ENCODE peak calls at places on chromosomes 13 and 19, in five cellular contexts. One of them, this sample, is unnamed. For H3K4me1, the result is how much of the 10 kb centered on the place peaks cover.

GRCh38 chr19:11138659-11139526 is 16.7 kb downstream of the SPC24 start:
- DNase-seq in psoas muscle: peak
- DNase-seq in breast epithelium: peak
- DNase-seq in left ventricle myocardium inferior: peak
- DNase-seq in RWPE2: peak
- DNase-seq in this sample: peak

GRCh38 chr13:27442071-27442647 is 8.2 kb downstream of the MTIF3 start:
- DNase-seq in psoas muscle: no peak
- DNase-seq in breast epithelium: no peak
- DNase-seq in left ventricle myocardium inferior: no peak
- DNase-seq in RWPE2: no peak
- DNase-seq in this sample: no peak

GRCh38 chr19:4952945-4953344 is 16.0 kb upstream of the KDM4B start:
- DNase-seq in psoas muscle: no peak
- DNase-seq in breast epithelium: no peak
- DNase-seq in left ventricle myocardium inferior: no peak
- DNase-seq in RWPE2: no peak
- DNase-seq in this sample: no peak

GRCh38 chr13:110400786-110401533 is 93.9 kb downstream of the COL4A2 start:
- DNase-seq in psoas muscle: no peak
- DNase-seq in breast epithelium: peak
- DNase-seq in left ventricle myocardium inferior: no peak
- DNase-seq in RWPE2: no peak
- DNase-seq in this sample: no peak

GRCh38 chr19:33797821-33798633 is 1.4 kb downstream of the KCTD15 start:
- DNase-seq in psoas muscle: peak
- DNase-seq in breast epithelium: no peak
- DNase-seq in left ventricle myocardium inferior: peak
- DNase-seq in RWPE2: no peak
- DNase-seq in this sample: no peak

GRCh38 chr19:45767410-45767880 is 1.6 kb downstream of the SIX5 start:
- DNase-seq in psoas muscle: peak
- DNase-seq in breast epithelium: peak
- DNase-seq in left ventricle myocardium inferior: peak
- DNase-seq in RWPE2: no peak
- DNase-seq in this sample: peak

GRCh38 chr13:45349438-45349837 is 8.5 kb upstream of the TPT1 start:
- DNase-seq in psoas muscle: no peak
- DNase-seq in breast epithelium: no peak
- DNase-seq in left ventricle myocardium inferior: no peak
- DNase-seq in RWPE2: no peak
- DNase-seq in this sample: no peak

GRCh38 chr13:52070929-52071523 is 46.5 kb downstream of the UTP14C start:
- DNase-seq in psoas muscle: no peak
- DNase-seq in breast epithelium: no peak
- DNase-seq in left ventricle myocardium inferior: no peak
- DNase-seq in RWPE2: no peak
- DNase-seq in this sample: no peak

GRCh38 chr19:12779162-12779993 is 4.0 kb upstream of the HOOK2 start:
- DNase-seq in psoas muscle: peak
- DNase-seq in breast epithelium: no peak
- DNase-seq in left ventricle myocardium inferior: peak
- DNase-seq in RWPE2: no peak
- DNase-seq in this sample: peak

GRCh38 chr19:16216744-16217670 is 19.3 kb downstream of the AP1M1 start:
- DNase-seq in psoas muscle: no peak
- DNase-seq in breast epithelium: no peak
- DNase-seq in left ventricle myocardium inferior: no peak
- DNase-seq in RWPE2: no peak
- DNase-seq in this sample: peak

GRCh38 chr13:114154476-114154875 is 22.1 kb upstream of the RASA3 start:
- DNase-seq in psoas muscle: no peak
- DNase-seq in breast epithelium: no peak
- DNase-seq in left ventricle myocardium inferior: no peak
- DNase-seq in RWPE2: peak
- DNase-seq in this sample: no peak

GRCh38 chr19:4208385-4209094 is 20.8 kb upstream of the EBI3 start:
- DNase-seq in psoas muscle: no peak
- DNase-seq in breast epithelium: no peak
- DNase-seq in left ventricle myocardium inferior: no peak
- DNase-seq in RWPE2: no peak
- DNase-seq in this sample: no peak

GRCh38 chr13:111271186-111271698 is 49.2 kb upstream of the TEX29 start:
- DNase-seq in psoas muscle: no peak
- DNase-seq in breast epithelium: no peak
- DNase-seq in left ventricle myocardium inferior: no peak
- DNase-seq in RWPE2: no peak
- DNase-seq in this sample: no peak

DNA sequence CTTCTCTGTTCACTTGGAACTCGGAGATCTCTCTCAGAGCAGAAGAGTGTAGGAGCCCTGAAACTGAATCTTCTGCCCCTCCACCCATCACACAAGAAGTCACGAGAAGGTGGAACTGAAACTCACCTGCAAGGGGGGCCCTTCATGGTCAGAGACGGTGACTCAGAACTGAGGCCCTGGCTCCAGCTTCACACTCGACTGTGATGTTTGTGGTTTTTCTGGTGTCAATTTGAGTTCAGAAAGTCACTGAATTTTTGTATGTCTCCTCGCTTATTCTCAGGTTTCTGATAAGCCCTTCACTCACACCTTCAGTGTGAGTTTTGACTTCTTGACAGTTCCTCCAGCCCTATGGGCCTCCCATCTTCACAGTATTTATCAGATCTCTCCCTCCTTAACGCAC is 23.1 kb downstream of the SIGLEC5 start:
- DNase-seq in psoas muscle: no peak
- DNase-seq in breast epithelium: no peak
- DNase-seq in left ventricle myocardium inferior: no peak
- DNase-seq in RWPE2: no peak
- DNase-seq in this sample: no peak
- H3K4me1 ChIP-seq in psoas muscle: under half
- H3K4me1 ChIP-seq in breast epithelium: under half
- H3K4me1 ChIP-seq in left ventricle myocardium inferior: under half
- H3K4me1 ChIP-seq in RWPE2: under half
- H3K4me1 ChIP-seq in this sample: under half

GRCh38 chr19:52665047-52665446 is 26.9 kb upstream of the ZNF83 start:
- DNase-seq in psoas muscle: no peak
- DNase-seq in breast epithelium: no peak
- DNase-seq in left ventricle myocardium inferior: no peak
- DNase-seq in RWPE2: no peak
- DNase-seq in this sample: no peak
- H3K27ac ChIP-seq in psoas muscle: no peak
- H3K27ac ChIP-seq in breast epithelium: no peak
- H3K27ac ChIP-seq in left ventricle myocardium inferior: no peak
- H3K27ac ChIP-seq in RWPE2: peak
- H3K27ac ChIP-seq in this sample: no peak

GRCh38 chr13:113087923-113088690 is 17.5 kb upstream of the F7 start:
- DNase-seq in psoas muscle: peak
- DNase-seq in breast epithelium: no peak
- DNase-seq in left ventricle myocardium inferior: peak
- DNase-seq in RWPE2: peak
- DNase-seq in this sample: no peak

GRCh38 chr13:113084094-113084942 is 21.3 kb upstream of the F7 start:
- DNase-seq in psoas muscle: peak
- DNase-seq in breast epithelium: no peak
- DNase-seq in left ventricle myocardium inferior: no peak
- DNase-seq in RWPE2: peak
- DNase-seq in this sample: no peak

GRCh38 chr13:113084943-113085540 is 20.5 kb upstream of the F7 start:
- DNase-seq in psoas muscle: peak
- DNase-seq in breast epithelium: no peak
- DNase-seq in left ventricle myocardium inferior: no peak
- DNase-seq in RWPE2: no peak
- DNase-seq in this sample: no peak

GRCh38 chr13:113086991-113087922 is 18.3 kb upstream of the F7 start:
- DNase-seq in psoas muscle: peak
- DNase-seq in breast epithelium: no peak
- DNase-seq in left ventricle myocardium inferior: peak
- DNase-seq in RWPE2: peak
- DNase-seq in this sample: no peak

GRCh38 chr13:113086031-113086750 is 19.4 kb upstream of the F7 start:
- DNase-seq in psoas muscle: peak
- DNase-seq in breast epithelium: no peak
- DNase-seq in left ventricle myocardium inferior: no peak
- DNase-seq in RWPE2: peak
- DNase-seq in this sample: no peak
- TF ChIP-seq CTCF in psoas muscle: no peak
- TF ChIP-seq CTCF in breast epithelium: no peak
- TF ChIP-seq CTCF in left ventricle myocardium inferior: no peak
- TF ChIP-seq CTCF in RWPE2: no peak
- TF ChIP-seq CTCF in this sample: no peak

GRCh38 chr13:48497669-48498068 is 35.2 kb downstream of the RCBTB2 start:
- DNase-seq in psoas muscle: no peak
- DNase-seq in breast epithelium: no peak
- DNase-seq in left ventricle myocardium inferior: no peak
- DNase-seq in RWPE2: no peak
- DNase-seq in this sample: no peak

GRCh38 chr13:48496271-48496670 is 36.6 kb downstream of the RCBTB2 start:
- DNase-seq in psoas muscle: no peak
- DNase-seq in breast epithelium: no peak
- DNase-seq in left ventricle myocardium inferior: no peak
- DNase-seq in RWPE2: no peak
- DNase-seq in this sample: no peak

GRCh38 chr13:48494874-48495273 is 38.0 kb downstream of the RCBTB2 start:
- DNase-seq in psoas muscle: no peak
- DNase-seq in breast epithelium: no peak
- DNase-seq in left ventricle myocardium inferior: no peak
- DNase-seq in RWPE2: no peak
- DNase-seq in this sample: no peak

GRCh38 chr13:48493851-48494250 is 39.0 kb downstream of the RCBTB2 start:
- DNase-seq in psoas muscle: no peak
- DNase-seq in breast epithelium: no peak
- DNase-seq in left ventricle myocardium inferior: no peak
- DNase-seq in RWPE2: no peak
- DNase-seq in this sample: no peak

DNA sequence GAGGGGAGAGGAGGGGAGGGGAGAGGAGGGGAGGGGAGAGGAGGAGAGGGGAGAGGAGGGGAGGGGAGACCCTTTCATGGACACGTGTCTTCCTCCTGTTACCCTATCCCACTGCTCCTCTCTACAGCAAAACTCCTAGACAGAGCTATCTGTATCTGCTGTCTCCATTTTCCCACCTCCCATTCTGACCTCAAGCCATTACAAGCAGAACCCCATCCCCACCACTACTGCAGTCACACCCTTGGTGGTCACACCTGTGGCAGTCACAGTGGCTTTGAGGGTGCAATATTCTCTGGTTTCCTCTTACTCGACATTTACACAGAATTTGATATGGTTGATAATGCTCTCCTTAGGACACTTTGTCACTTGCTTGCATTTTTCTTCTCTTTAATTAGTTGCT is 36.1 kb downstream of the RCBTB2 start:
- DNase-seq in psoas muscle: no peak
- DNase-seq in breast epithelium: no peak
- DNase-seq in left ventricle myocardium inferior: no peak
- DNase-seq in RWPE2: no peak
- DNase-seq in this sample: no peak
- H3K4me1 ChIP-seq in psoas muscle: under half
- H3K4me1 ChIP-seq in breast epithelium: under half
- H3K4me1 ChIP-seq in left ventricle myocardium inferior: under half
- H3K4me1 ChIP-seq in RWPE2: under half
- H3K4me1 ChIP-seq in this sample: under half

This sample was measured in ascending aorta.